ENCODE peak calls at places on chromosomes 16 and 17, in six cellular contexts. U is ascending aorta, L is fibroblast of lung, Y is kidney epithelial cell, B is heart right ventricle, F is fibroblast of the aortic adventitia. V is an unnamed sample.

GRCh38 chr16:80346160-80346632 is 194.6 kb upstream of the DYNLRB2 start:
- DNase-seq in U (no peak), L (no peak), B (no peak), Y (no peak), F (peak), V (no peak)

GRCh38 chr17:45164734-45165269 is 3.1 kb downstream of the HEXIM2 start:
- DNase-seq in B (no peak), Y (no peak), U (no peak), L (no peak), F (no peak), V (no peak)

GRCh38 chr17:50649042-50649908 is 14.6 kb downstream of the ABCC3 start:
- DNase-seq in L (peak), F (no peak), U (no peak), Y (no peak), B (no peak), V (no peak)

GRCh38 chr17:17515921-17516295 is 19.7 kb upstream of the RASD1 start:
- DNase-seq in L (no peak), F (peak), U (no peak), B (no peak), Y (peak), V (peak)

GRCh38 chr17:47728214-47728877 is 4.7 kb upstream of the TBX21 start:
- DNase-seq in B (no peak), F (no peak), L (no peak), Y (no peak), U (no peak), V (no peak)

GRCh38 chr16:57609541-57610401 is 18.7 kb upstream of the ADGRG1 start:
- DNase-seq in F (peak), L (peak), Y (no peak), U (peak), B (no peak), V (no peak)

GRCh38 chr16:84829168-84829965 is 9.6 kb downstream of the CRISPLD2 start:
- DNase-seq in Y (no peak), F (peak), B (no peak), U (no peak), L (peak), V (peak)

GRCh38 chr16:9008335-9009260 is 44.9 kb upstream of the USP7 start:
- DNase-seq in B (peak), Y (peak), L (peak), F (peak), U (peak), V (no peak)

GRCh38 chr16:69095179-69095578 is 10.3 kb upstream of the HAS3 start:
- DNase-seq in Y (no peak), F (no peak), L (no peak), U (no peak), B (no peak), V (no peak)

GRCh38 chr17:46036491-46036890 is 37.4 kb downstream of the STH start:
- DNase-seq in U (no peak), L (no peak), F (no peak), Y (no peak), B (no peak), V (no peak)

GRCh38 chr17:75720656-75721462 is at the start of gene ITGB4:
- DNase-seq in L (no peak), B (peak), Y (no peak), U (no peak), F (no peak), V (no peak)

GRCh38 chr16:15996432-15997109 is 47.2 kb downstream of the ABCC1 start:
- DNase-seq in U (peak), B (peak), L (peak), Y (peak), F (peak), V (peak)

GRCh38 chr17:74968361-74968780 is 4.2 kb downstream of the HID1 start:
- DNase-seq in F (no peak), U (no peak), B (no peak), L (no peak), Y (no peak), V (no peak)

GRCh38 chr17:4530799-4531730 is 24.1 kb downstream of the MYBBP1A start:
- DNase-seq in Y (no peak), L (no peak), B (peak), F (no peak), U (no peak), V (no peak)

GRCh38 chr16:11128211-11129123 is 127.5 kb downstream of the SOCS1 start:
- DNase-seq in B (peak), Y (no peak), L (peak), F (peak), U (no peak), V (peak)

GRCh38 chr17:6489016-6489550 is 44.8 kb downstream of the PIMREG start:
- DNase-seq in F (no peak), B (no peak), U (no peak), L (no peak), Y (no peak), V (no peak)

GRCh38 chr17:49132317-49132698 is 261 bp upstream of the B4GALNT2 start:
- DNase-seq in U (no peak), B (no peak), L (no peak), Y (no peak), F (no peak), V (no peak)

GRCh38 chr17:43714338-43715149 is 44.0 kb downstream of the SOST start:
- DNase-seq in B (no peak), Y (peak), F (no peak), L (no peak), U (no peak), V (no peak)

GRCh38 chr16:4617880-4618279 is 3.2 kb upstream of the UBALD1 start:
- DNase-seq in U (no peak), L (no peak), Y (no peak), F (no peak), B (no peak), V (no peak)

GRCh38 chr16:4615389-4616046 is 830 bp upstream of the UBALD1 start:
- DNase-seq in L (no peak), B (peak), F (no peak), Y (no peak), U (no peak), V (no peak)

GRCh38 chr16:4616047-4616811 is 1.5 kb upstream of the UBALD1 start:
- DNase-seq in L (peak), F (peak), U (peak), B (peak), Y (peak), V (peak)

GRCh38 chr16:4614571-4615388 is at the start of gene UBALD1:
- DNase-seq in Y (peak), L (peak), F (peak), U (peak), B (peak), V (no peak)

DNA sequence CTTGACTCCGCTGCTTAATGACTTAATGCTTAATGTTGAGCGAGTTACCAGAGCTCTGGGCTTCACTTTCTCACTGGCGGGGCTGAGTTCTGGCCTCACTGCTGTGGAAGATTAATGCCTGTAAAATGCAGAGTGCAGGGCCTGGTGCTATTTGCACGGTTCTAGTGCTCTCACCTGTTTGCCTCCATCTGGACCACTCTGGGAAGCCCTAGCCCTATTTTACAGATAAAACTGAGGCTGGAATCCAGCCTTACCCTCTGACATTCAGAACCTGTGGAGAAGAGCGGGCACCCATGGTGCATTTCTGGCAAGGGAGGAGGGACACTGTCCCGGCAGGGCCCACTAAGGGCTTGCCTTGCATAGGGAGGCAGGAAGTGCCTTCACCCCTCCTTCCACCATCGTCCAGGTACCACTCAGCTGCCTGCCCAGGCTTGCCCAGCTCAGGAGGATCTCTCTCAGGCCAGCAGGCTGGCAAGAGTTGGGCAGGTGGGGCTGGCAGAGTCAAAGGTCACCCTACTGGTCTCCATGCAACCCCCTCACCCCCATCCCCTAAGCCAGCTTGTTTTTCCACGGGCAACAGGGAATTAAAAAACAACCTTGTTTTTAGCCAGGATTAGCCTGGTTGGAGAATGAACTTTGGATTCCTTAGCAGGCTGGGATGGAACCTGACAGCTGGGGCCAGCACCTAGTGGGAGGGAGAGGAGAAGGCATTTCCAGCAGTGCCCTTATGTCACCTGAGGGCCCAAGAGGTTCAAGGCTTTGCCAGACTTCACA is 4.1 kb upstream of the UBALD1 start:
- DNase-seq in Y (no peak), U (no peak), F (no peak), L (no peak), B (no peak), V (no peak)
- TF ChIP-seq CTCF in Y (no peak), U (no peak), F (no peak), L (no peak), B (no peak), V (no peak)

GRCh38 chr17:32486091-32486700 is 597 bp upstream of the CDK5R1 start:
- DNase-seq in B (peak), F (peak), Y (no peak), U (peak), L (peak), V (no peak)

GRCh38 chr17:32487460-32488176 is 825 bp downstream of the CDK5R1 start:
- DNase-seq in F (no peak), B (no peak), Y (no peak), U (no peak), L (peak), V (no peak)

GRCh38 chr17:32485261-32485955 is 1.4 kb upstream of the CDK5R1 start:
- DNase-seq in B (no peak), U (no peak), F (no peak), L (no peak), Y (no peak), V (no peak)

GRCh38 chr17:32488177-32488542 is 1.4 kb downstream of the CDK5R1 start:
- DNase-seq in L (no peak), Y (no peak), F (no peak), U (no peak), B (no peak), V (no peak)

GRCh38 chr17:32486701-32487459 is at the start of gene CDK5R1:
- DNase-seq in U (no peak), Y (no peak), F (peak), B (peak), L (peak), V (no peak)
- H3K4me3 ChIP-seq in U (peak), Y (peak), F (peak), B (no peak), L (peak), V (peak)

GRCh38 chr16:88067530-88068411 is 116.5 kb downstream of the BANP start:
- DNase-seq in F (no peak), U (no peak), B (no peak), L (no peak), Y (no peak), V (no peak)

GRCh38 chr16:88070341-88070740 is 119.1 kb downstream of the BANP start:
- DNase-seq in B (no peak), F (no peak), Y (no peak), L (no peak), U (no peak), V (no peak)

GRCh38 chr16:88070989-88071625 is 119.9 kb downstream of the BANP start:
- DNase-seq in U (no peak), B (no peak), L (no peak), F (no peak), Y (no peak), V (no peak)

GRCh38 chr16:88068476-88069396 is 117.5 kb downstream of the BANP start:
- DNase-seq in U (no peak), B (no peak), L (no peak), Y (no peak), F (no peak), V (no peak)

DNA sequence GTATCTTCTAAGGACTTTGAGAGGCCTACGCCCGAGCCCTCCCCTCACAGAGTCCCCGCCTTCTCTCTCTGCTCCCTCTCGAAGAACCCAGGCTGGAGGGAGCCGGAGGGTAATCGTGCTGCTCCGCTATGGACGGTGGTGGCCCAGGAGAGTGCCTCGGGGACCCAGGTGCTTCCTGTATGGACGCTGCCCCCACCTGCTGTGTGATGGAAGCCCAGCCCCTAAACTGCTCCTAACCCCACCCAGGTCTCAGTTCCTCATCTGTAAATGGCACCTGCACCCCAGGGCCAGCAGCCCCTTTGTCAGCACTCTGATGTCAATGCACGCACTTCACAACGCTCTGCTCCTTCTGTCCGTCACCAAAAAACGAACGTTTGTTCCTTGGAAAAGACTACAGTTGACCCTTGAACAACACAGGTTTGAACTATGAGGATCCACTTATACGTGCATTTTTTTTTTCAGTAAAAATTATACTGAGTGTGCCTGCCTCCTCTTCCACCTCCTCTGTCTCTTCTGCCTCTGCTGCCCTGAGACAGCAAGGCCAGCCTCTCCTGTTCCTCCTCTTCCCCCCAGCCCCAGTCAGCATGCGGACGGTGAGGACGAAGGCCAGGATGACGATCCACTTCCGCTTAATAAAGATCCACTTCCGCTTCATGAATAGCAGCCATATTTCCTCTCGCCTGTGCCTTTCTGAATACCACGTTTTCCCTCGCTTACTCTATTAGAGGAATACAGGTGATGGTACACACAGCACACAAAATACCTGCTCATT is 118.3 kb downstream of the BANP start:
- DNase-seq in F (no peak), L (no peak), B (no peak), Y (no peak), U (no peak), V (no peak)
- TF ChIP-seq CTCF in F (no peak), L (no peak), B (no peak), Y (no peak), U (no peak), V (no peak)

DNA sequence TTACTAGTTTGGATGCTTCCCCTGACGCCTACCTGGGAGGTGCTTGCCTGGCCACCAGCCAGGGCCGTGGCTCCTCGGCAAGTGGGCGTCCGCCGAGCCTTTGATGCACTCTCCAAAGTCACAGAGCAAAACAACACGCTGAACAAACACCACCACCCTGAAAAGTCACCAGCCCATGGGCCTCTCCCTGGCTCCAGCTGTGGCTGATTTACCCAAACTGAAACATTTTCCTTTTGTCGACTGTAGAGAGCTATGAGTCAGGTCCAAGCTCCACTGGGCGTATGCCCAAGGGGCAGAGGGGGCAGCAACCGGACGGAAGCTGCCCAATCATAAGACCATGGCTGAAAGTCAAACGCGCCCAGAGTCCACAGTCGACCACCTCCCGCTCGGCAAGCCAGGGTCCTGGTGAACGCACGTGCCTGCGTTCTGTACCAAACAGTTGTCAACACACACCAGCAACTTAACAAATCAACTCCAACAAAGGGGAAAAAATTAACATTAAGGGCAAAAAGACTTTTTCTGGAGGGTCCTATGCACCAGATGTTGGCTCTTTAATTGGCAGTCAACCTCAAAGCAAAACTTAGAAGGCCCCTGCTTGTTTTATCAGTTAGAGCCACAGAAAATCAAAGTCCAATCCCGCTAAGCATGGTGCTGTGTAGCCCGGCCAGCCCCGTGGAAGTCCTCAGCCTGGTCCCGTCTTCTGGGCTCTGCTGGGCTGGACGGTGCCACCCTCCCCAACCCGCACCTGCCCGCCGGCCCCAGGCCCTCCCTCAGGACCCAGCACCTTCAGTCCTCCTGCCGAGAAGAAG is 47.3 kb downstream of the TBC1D16 start:
- DNase-seq in U (no peak), L (peak), B (no peak), F (peak), Y (peak), V (peak)
- H3K4me3 ChIP-seq in U (no peak), L (peak), B (no peak), F (peak), Y (no peak), V (peak)

DNA sequence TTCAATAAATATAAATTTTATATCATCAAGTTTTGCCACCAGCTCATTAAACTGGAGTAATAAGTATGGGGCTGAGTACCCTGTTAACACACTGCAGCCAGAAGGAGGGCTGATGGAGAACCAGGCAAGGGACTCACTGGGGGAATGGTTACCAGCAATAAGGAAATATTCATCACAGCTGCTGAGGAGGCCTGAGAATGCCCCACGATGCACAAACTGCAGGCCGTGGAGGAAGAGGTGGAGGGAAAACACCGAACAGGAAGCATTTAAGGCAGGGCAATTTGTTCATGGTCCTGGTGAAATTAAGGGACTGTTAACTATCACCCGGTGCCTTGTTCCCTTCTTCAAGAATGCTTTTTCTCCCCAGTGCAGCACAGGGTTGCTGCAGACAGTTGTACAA is 84.6 kb upstream of the GPRC5B start:
- DNase-seq in L (no peak), U (no peak), Y (no peak), B (no peak), F (no peak), V (no peak)
- TF ChIP-seq CTCF in L (no peak), U (no peak), Y (no peak), B (no peak), F (no peak), V (no peak)

GRCh38 chr17:65696739-65697394 is 135.4 kb upstream of the AXIN2 start:
- DNase-seq in F (peak), L (peak), U (no peak), Y (no peak), B (no peak), V (no peak)

GRCh38 chr17:65699459-65699858 is 138.0 kb upstream of the AXIN2 start:
- DNase-seq in F (no peak), Y (no peak), B (no peak), U (no peak), L (no peak), V (no peak)

GRCh38 chr17:65697661-65698060 is 136.2 kb upstream of the AXIN2 start:
- DNase-seq in U (no peak), L (no peak), B (no peak), Y (no peak), F (no peak), V (no peak)

GRCh38 chr17:65694601-65695000 is 133.2 kb upstream of the AXIN2 start:
- DNase-seq in Y (no peak), U (no peak), L (peak), F (peak), B (no peak), V (no peak)

DNA sequence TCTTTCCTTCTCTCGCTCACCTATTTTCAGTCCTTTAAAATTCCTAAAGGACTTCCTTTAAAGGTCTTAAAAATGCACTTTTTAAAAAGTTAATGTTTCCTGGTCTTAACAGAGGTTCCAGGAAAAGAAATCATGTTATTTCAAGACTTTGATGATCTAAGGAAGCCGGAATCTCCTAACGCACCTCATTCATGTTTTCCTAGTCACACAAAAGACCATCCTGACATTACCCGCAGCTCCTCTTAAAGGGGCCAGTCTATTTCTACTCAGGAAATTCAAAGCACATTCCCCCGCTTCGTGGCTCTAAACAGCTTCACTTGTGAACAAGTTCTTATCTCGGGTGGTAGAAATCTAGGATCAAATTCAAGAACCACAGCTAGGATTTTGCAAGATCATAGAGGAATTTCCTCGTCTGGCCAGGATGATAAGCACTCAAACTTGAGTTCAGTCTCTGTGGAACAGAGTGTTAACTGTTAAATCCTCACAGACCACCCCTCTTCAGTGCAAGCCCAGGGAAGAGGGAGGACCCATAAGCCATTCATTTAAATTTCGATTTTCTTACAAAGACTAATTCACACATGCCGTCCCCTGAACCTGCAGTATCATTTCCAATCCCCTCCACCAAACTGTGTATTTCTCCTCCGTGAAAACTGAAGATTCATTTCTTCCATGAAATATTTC is 137.1 kb upstream of the AXIN2 start:
- DNase-seq in U (no peak), Y (peak), F (peak), B (no peak), L (peak), V (no peak)
- H3K4me3 ChIP-seq in U (peak), Y (no peak), F (no peak), B (no peak), L (no peak), V (no peak)

DNA sequence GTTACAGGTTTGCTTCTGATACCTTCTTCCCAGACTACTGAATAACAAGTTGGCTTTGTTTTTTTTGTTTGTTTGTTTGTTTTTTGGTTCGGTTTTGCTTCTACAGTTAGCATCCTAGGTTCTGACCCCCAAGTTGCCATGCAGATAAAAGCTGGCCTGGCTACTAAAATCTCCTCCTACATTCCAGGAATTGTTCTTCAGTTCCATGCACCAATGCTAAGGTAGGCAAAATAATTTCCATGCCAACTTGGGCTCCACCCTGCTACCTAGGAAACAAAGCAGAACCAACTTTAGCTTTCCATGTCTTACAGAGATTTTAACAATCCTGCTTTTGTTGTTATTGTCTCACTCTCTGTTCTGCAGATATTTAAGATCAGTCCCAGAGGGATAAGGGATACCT is 495.5 kb upstream of the SOX9 start:
- DNase-seq in B (no peak), Y (no peak), L (no peak), U (no peak), F (no peak), V (no peak)
- TF ChIP-seq CTCF in B (no peak), Y (no peak), L (no peak), U (no peak), F (no peak), V (no peak)

GRCh38 chr16:74143171-74143570 is 153.4 kb upstream of the PSMD7 start:
- DNase-seq in L (no peak), B (no peak), U (no peak), F (no peak), Y (no peak), V (no peak)
- H3K4me3 ChIP-seq in L (no peak), B (no peak), U (no peak), F (no peak), Y (no peak), V (no peak)

V was measured in AG09309.